ENCODE peak calls at places on chromosomes 2 and 18, in six cellular contexts. D, L, G, J, R and X are unnamed samples.

GRCh38 chr2:20626698-20627471 is 24.0 kb downstream of the HS1BP3 start:
- DNase-seq in D (no peak), L (no peak), G (no peak), J (no peak), R (no peak), X (no peak)

GRCh38 chr2:70360661-70361316 is 58.9 kb upstream of the FAM136A start:
- DNase-seq in D (no peak), L (no peak), G (peak), J (no peak), R (no peak), X (no peak)

GRCh38 chr2:232891621-232892071 is 21.6 kb downstream of the SNORC start:
- DNase-seq in D (no peak), L (no peak), G (no peak), J (no peak), R (no peak), X (peak)

GRCh38 chr18:58856881-58857280 is 7.8 kb upstream of the ZNF532 start:
- DNase-seq in D (no peak), L (no peak), G (no peak), J (no peak), R (peak), X (no peak)

GRCh38 chr2:54206596-54206995 is 49.4 kb downstream of the TSPYL6 start:
- DNase-seq in D (no peak), L (peak), G (no peak), J (peak), R (peak), X (no peak)

GRCh38 chr18:801137-801536 is 10.9 kb downstream of the YES1 start:
- DNase-seq in D (no peak), L (no peak), G (no peak), J (peak), R (no peak), X (no peak)

GRCh38 chr2:241011751-241012510 is 13.5 kb downstream of the SNED1 start:
- DNase-seq in D (no peak), L (no peak), G (no peak), J (no peak), R (no peak), X (no peak)

GRCh38 chr18:44896817-44897216 is 216.1 kb downstream of the SETBP1 start:
- DNase-seq in D (no peak), L (no peak), G (no peak), J (no peak), R (no peak), X (no peak)

GRCh38 chr2:204177977-204178522 is 241.5 kb downstream of the ICOS start:
- DNase-seq in D (peak), L (no peak), G (no peak), J (peak), R (peak), X (no peak)

GRCh38 chr2:101038455-101039255 is 36.6 kb downstream of the RPL31 start:
- DNase-seq in D (peak), L (no peak), G (peak), J (peak), R (no peak), X (no peak)

GRCh38 chr2:46010925-46011490 is 286.2 kb upstream of the EPAS1 start:
- DNase-seq in D (no peak), L (peak), G (no peak), J (peak), R (peak), X (no peak)

GRCh38 chr18:74190086-74190485 is 41.8 kb downstream of the TIMM21 start:
- DNase-seq in D (no peak), L (no peak), G (no peak), J (no peak), R (peak), X (no peak)

GRCh38 chr18:56541790-56542189 is 96.6 kb downstream of the TXNL1 start:
- DNase-seq in D (no peak), L (no peak), G (no peak), J (no peak), R (no peak), X (no peak)

GRCh38 chr18:47944972-47945843 is 14.7 kb upstream of the SMAD2 start:
- DNase-seq in D (no peak), L (no peak), G (no peak), J (no peak), R (no peak), X (no peak)

GRCh38 chr2:239182981-239183791 is 217.6 kb downstream of the HDAC4 start:
- DNase-seq in D (no peak), L (no peak), G (no peak), J (no peak), R (no peak), X (peak)

GRCh38 chr18:22485808-22486244 is 68.1 kb upstream of the CTAGE1 start:
- DNase-seq in D (no peak), L (no peak), G (no peak), J (no peak), R (no peak), X (no peak)

GRCh38 chr18:13597068-13597467 is 129.3 kb downstream of the FAM210A start:
- DNase-seq in D (no peak), L (no peak), G (no peak), J (no peak), R (no peak), X (no peak)

GRCh38 chr2:60706021-60706420 is 50.0 kb upstream of the PAPOLG start:
- DNase-seq in D (no peak), L (no peak), G (no peak), J (no peak), R (peak), X (no peak)

GRCh38 chr2:231047922-231048544 is 8.6 kb upstream of the PSMD1 start:
- DNase-seq in D (no peak), L (no peak), G (no peak), J (no peak), R (no peak), X (no peak)